ENCODE peak calls at places on chromosomes 13 and 19, in seven cellular contexts. One of them, this sample, is unnamed.
A peak's percentile ranks its signal among the peaks of the same experiment; 100 is the strongest.

GRCh38 chr13:112761701-112762689 is 72.2 kb downstream of the ATP11A start:
- DNase-seq in K562: peak; percentile 11
- DNase-seq in HepG2: no peak
- DNase-seq in H1: no peak
- DNase-seq in SK-N-SH: no peak
- DNase-seq in GM12892: no peak
- DNase-seq in GM12891: no peak
- DNase-seq in this sample: no peak

GRCh38 chr13:73056054-73056962 is 2.5 kb upstream of the KLF5 start:
- DNase-seq in SK-N-SH: no peak
- DNase-seq in GM12891: no peak
- DNase-seq in H1: no peak
- DNase-seq in HepG2: peak; percentile 70
- DNase-seq in K562: no peak
- DNase-seq in GM12892: no peak
- DNase-seq in this sample: no peak

GRCh38 chr19:38076337-38076736 is 147.7 kb downstream of the DPF1 start:
- DNase-seq in SK-N-SH: no peak
- DNase-seq in K562: no peak
- DNase-seq in GM12892: no peak
- DNase-seq in HepG2: no peak
- DNase-seq in GM12891: no peak
- DNase-seq in H1: no peak
- DNase-seq in this sample: no peak

GRCh38 chr13:42219870-42220269 is 52.1 kb upstream of the AKAP11 start:
- DNase-seq in GM12891: no peak
- DNase-seq in K562: no peak
- DNase-seq in HepG2: no peak
- DNase-seq in H1: no peak
- DNase-seq in SK-N-SH: no peak
- DNase-seq in GM12892: no peak
- DNase-seq in this sample: no peak

GRCh38 chr19:50569023-50569697 is 925 bp upstream of the LRRC4B start:
- DNase-seq in K562: no peak
- DNase-seq in GM12891: no peak
- DNase-seq in H1: no peak
- DNase-seq in SK-N-SH: no peak
- DNase-seq in HepG2: no peak
- DNase-seq in GM12892: no peak
- DNase-seq in this sample: no peak

GRCh38 chr19:13146763-13147563 is 3.2 kb downstream of the STX10 start:
- DNase-seq in K562: no peak
- DNase-seq in SK-N-SH: peak; percentile 67
- DNase-seq in H1: no peak
- DNase-seq in GM12891: no peak
- DNase-seq in HepG2: no peak
- DNase-seq in GM12892: no peak
- DNase-seq in this sample: no peak

GRCh38 chr13:73480784-73481183 is 422.0 kb downstream of the KLF5 start:
- DNase-seq in GM12891: no peak
- DNase-seq in HepG2: no peak
- DNase-seq in H1: no peak
- DNase-seq in SK-N-SH: no peak
- DNase-seq in K562: no peak
- DNase-seq in GM12892: no peak
- DNase-seq in this sample: no peak

GRCh38 chr13:94524407-94524806 is 44.9 kb upstream of the DCT start:
- DNase-seq in H1: no peak
- DNase-seq in SK-N-SH: no peak
- DNase-seq in GM12892: no peak
- DNase-seq in K562: no peak
- DNase-seq in HepG2: no peak
- DNase-seq in GM12891: no peak
- DNase-seq in this sample: no peak

GRCh38 chr13:42495256-42495655 is 78.7 kb upstream of the TNFSF11 start:
- DNase-seq in GM12892: no peak
- DNase-seq in H1: no peak
- DNase-seq in HepG2: no peak
- DNase-seq in K562: no peak
- DNase-seq in GM12891: no peak
- DNase-seq in SK-N-SH: no peak
- DNase-seq in this sample: no peak

GRCh38 chr19:19750131-19750841 is 17.4 kb upstream of the ZNF14 start:
- DNase-seq in GM12891: no peak
- DNase-seq in GM12892: peak; percentile 11
- DNase-seq in HepG2: no peak
- DNase-seq in SK-N-SH: no peak
- DNase-seq in K562: peak; percentile 4
- DNase-seq in H1: no peak
- DNase-seq in this sample: no peak

GRCh38 chr19:38843175-38843758 is 6.5 kb downstream of the HNRNPL start:
- DNase-seq in SK-N-SH: no peak
- DNase-seq in H1: no peak
- DNase-seq in GM12891: no peak
- DNase-seq in K562: no peak
- DNase-seq in HepG2: no peak
- DNase-seq in GM12892: no peak
- DNase-seq in this sample: no peak

DNA sequence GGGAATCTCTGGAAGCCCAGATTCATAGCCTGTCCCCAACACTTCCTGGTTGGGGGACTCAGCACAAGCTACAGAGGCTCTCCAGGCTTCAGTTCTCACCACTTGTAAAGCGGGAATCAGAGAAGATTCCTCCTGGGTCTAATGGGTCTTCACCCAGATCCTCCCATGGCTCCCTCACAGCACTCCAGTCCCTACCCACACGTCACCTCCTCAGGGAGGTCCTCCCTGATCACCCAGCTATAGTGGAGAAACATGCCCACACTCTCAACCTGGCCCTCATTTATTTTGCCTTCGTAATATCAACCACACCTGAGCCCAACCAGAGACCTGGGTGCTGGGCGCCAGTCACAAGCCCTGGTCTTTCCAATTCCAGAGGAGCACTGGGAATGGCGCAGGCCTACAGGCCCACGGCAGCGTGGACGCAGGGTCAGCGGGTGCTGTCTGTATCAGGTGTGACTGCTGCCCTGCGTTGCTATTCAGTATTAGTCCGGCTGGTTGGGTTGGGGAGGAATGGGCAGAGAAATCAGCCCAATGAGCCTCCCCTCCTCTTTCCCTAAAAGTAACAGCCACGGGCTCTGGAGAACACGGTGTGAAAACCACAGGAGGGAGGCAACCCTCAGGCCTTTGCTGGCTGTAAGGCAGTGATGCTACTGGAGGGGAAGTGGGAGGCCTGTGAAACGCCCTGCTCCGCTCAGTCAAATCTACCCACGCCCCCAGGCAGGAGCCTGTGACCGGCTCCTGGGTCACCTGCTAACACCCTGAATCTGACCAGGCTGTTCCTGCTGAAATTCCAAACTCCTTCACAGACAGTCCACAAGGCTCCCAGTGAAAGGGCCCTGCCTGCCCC is 5.2 kb downstream of the AKT2 start:
- DNase-seq in SK-N-SH: peak; percentile 7
- DNase-seq in K562: no peak
- DNase-seq in GM12891: no peak
- DNase-seq in H1: no peak
- DNase-seq in GM12892: no peak
- DNase-seq in HepG2: no peak
- DNase-seq in this sample: no peak
- TF ChIP-seq TAF1 in SK-N-SH: no peak
- TF ChIP-seq TAF1 in K562: no peak
- TF ChIP-seq TAF1 in GM12891: no peak
- TF ChIP-seq TAF1 in H1: no peak
- TF ChIP-seq TAF1 in GM12892: no peak
- TF ChIP-seq TAF1 in HepG2: no peak
- TF ChIP-seq TAF1 in this sample: no peak

DNA sequence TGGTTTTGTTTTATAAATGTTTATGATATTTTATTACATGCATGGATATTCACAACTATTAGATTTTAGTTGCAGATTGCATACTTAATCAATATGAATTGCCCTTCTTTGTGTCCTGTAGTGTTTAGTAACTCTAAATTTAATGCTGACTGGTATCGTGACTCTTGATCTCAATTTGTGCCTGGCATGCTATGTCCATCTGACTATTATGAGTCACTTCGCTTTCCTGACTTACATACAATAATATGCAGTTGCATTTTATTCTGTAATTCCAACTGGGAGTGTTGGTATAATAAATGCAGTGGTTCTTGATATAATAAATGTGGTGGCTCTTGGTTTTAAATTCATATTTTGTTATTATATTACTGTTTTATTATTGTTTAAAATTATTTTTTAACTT is 277.5 kb downstream of the LIG4 start:
- DNase-seq in GM12891: no peak
- DNase-seq in H1: no peak
- DNase-seq in GM12892: no peak
- DNase-seq in K562: peak; percentile 23
- DNase-seq in SK-N-SH: no peak
- DNase-seq in HepG2: no peak
- DNase-seq in this sample: no peak
- TF ChIP-seq TAF1 in GM12891: no peak
- TF ChIP-seq TAF1 in H1: no peak
- TF ChIP-seq TAF1 in GM12892: no peak
- TF ChIP-seq TAF1 in K562: no peak
- TF ChIP-seq TAF1 in SK-N-SH: no peak
- TF ChIP-seq TAF1 in HepG2: no peak
- TF ChIP-seq TAF1 in this sample: no peak

DNA sequence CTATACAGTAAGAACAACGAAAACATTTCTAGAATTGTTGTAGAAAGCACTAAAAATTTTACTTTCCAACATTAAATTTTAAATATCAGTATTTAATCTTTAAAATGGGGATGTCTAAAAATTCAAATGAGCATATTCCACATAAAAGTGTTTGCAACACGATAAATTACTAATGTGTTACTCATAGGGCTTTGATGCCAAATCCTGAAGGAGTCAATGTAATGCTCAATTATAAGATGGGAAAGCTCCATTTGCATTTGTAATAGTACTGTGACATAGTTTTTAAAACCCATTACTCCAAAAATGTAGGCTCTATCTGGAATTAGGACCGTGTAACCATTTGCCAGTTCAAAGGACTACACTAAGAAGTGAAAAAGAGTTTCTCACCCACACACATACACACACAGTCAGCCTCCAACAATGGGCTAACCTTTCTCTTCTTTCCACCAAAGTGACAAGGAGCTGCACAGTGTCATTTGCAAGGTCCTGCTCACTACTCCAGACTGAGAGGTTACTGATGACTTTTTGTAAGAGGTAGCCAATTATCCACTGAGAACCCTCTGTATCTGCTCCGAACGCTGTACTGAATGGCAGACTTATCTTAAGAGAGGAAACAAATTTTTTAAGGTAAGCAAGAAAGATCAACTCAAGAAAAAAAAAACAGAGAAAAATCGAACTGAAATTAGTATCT is 26.1 kb upstream of the EEF1AKMT1 start:
- DNase-seq in K562: no peak
- DNase-seq in SK-N-SH: no peak
- DNase-seq in GM12892: no peak
- DNase-seq in GM12891: no peak
- DNase-seq in HepG2: no peak
- DNase-seq in H1: no peak
- DNase-seq in this sample: no peak
- TF ChIP-seq TAF1 in K562: no peak
- TF ChIP-seq TAF1 in SK-N-SH: no peak
- TF ChIP-seq TAF1 in GM12892: no peak
- TF ChIP-seq TAF1 in GM12891: no peak
- TF ChIP-seq TAF1 in HepG2: no peak
- TF ChIP-seq TAF1 in H1: no peak
- TF ChIP-seq TAF1 in this sample: no peak

DNA sequence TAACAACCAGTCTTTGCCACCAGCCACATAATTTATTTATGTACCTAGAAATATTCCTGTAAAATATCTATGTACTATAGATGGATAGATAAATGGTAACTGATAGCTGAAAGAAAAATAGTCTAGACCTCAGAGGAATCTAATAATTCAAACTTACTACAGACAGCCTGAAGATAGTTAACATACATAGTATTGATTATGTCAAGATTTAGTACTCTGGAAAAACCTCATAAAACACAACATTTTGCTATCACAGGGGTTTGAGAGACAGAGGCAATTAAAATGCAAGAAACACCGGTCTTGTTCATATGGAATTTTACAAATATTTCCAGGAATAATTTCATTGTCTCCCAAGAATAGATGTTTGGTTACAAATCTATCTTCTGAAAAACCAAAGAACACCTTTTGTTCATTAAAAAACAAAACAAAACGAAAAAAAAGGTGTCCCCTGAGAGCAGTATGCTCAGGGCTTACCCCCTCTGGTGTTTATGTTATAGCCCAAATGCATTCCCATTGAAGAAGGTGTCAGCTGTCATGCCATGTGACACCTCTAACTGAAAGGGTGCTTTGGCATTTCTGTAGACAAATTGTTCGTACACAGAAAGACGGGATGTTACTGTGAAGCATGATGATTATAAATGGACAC is 507.6 kb downstream of the TBC1D4 start:
- DNase-seq in K562: no peak
- DNase-seq in HepG2: no peak
- DNase-seq in GM12891: no peak
- DNase-seq in GM12892: no peak
- DNase-seq in SK-N-SH: no peak
- DNase-seq in H1: no peak
- DNase-seq in this sample: no peak
- TF ChIP-seq TAF1 in K562: no peak
- TF ChIP-seq TAF1 in HepG2: no peak
- TF ChIP-seq TAF1 in GM12891: no peak
- TF ChIP-seq TAF1 in GM12892: no peak
- TF ChIP-seq TAF1 in SK-N-SH: no peak
- TF ChIP-seq TAF1 in H1: no peak
- TF ChIP-seq TAF1 in this sample: no peak

GRCh38 chr19:29449371-29449770 is 76.4 kb upstream of the VSTM2B start:
- DNase-seq in GM12892: no peak
- DNase-seq in HepG2: no peak
- DNase-seq in SK-N-SH: no peak
- DNase-seq in GM12891: no peak
- DNase-seq in K562: no peak
- DNase-seq in H1: no peak
- DNase-seq in this sample: no peak
- TF ChIP-seq TAF1 in GM12892: no peak
- TF ChIP-seq TAF1 in HepG2: no peak
- TF ChIP-seq TAF1 in SK-N-SH: no peak
- TF ChIP-seq TAF1 in GM12891: no peak
- TF ChIP-seq TAF1 in K562: no peak
- TF ChIP-seq TAF1 in H1: no peak
- TF ChIP-seq TAF1 in this sample: no peak

DNA sequence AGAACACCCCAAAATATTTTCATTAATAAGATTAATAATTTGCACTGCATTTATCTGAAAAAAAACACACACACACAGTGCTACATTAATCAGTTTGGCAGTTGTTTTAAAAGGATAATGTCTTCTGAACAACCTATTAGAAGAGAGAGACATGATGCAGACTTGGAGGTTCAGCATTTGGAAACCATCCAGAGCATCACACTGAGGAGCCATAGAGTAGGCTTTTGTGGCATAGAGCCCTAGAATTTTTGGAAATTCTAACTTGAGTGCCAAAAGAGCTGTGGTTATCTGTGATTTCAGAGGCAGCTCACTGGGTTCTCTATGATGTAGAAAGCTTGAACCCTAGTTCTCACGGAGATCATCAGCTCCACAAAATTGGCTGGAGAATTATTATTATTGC is 90.2 kb downstream of the RFC3 start:
- DNase-seq in H1: no peak
- DNase-seq in K562: no peak
- DNase-seq in HepG2: no peak
- DNase-seq in GM12891: no peak
- DNase-seq in GM12892: no peak
- DNase-seq in SK-N-SH: no peak
- DNase-seq in this sample: no peak
- TF ChIP-seq TAF1 in H1: no peak
- TF ChIP-seq TAF1 in K562: no peak
- TF ChIP-seq TAF1 in HepG2: no peak
- TF ChIP-seq TAF1 in GM12891: no peak
- TF ChIP-seq TAF1 in GM12892: no peak
- TF ChIP-seq TAF1 in SK-N-SH: no peak
- TF ChIP-seq TAF1 in this sample: no peak

This sample was measured in GM12878.